ENCODE peak calls at places on chromosomes 2 and 18, in five cellular contexts. I is IMR-90, S is K562, R is GM12878, J is SK-N-SH. T is an unnamed sample.

GRCh38 chr18:7111134-7111533 is 6.5 kb downstream of the LAMA1 start:
- DNase-seq in J (no peak), R (no peak), S (no peak), I (no peak), T (no peak)

GRCh38 chr18:72704202-72704601 is 160.1 kb upstream of the CBLN2 start:
- DNase-seq in R (no peak), S (no peak), J (no peak), I (no peak), T (no peak)

GRCh38 chr18:36012891-36013290 is 40.4 kb downstream of the RMP24 start:
- DNase-seq in R (no peak), S (no peak), J (no peak), I (no peak), T (no peak)

GRCh38 chr2:198916548-198916947 is 541.2 kb downstream of the SATB2 start:
- DNase-seq in R (no peak), J (no peak), S (no peak), I (no peak), T (no peak)

GRCh38 chr2:134540954-134541353 is 177.8 kb downstream of the TMEM163 start:
- DNase-seq in R (no peak), J (no peak), S (no peak), I (no peak), T (no peak)

GRCh38 chr2:86039963-86040655 is 65.6 kb downstream of the POLR1A start:
- DNase-seq in I (no peak), R (no peak), S (no peak), J (no peak), T (no peak)

GRCh38 chr18:4276983-4277585 is 178.0 kb downstream of the DLGAP1 start:
- DNase-seq in J (no peak), S (no peak), I (no peak), R (no peak), T (no peak)

GRCh38 chr18:21183670-21184069 is 58.4 kb upstream of the GREB1L start:
- DNase-seq in S (no peak), R (no peak), J (no peak), I (no peak), T (no peak)

GRCh38 chr2:223674998-223675609 is 72.9 kb upstream of the SCG2 start:
- DNase-seq in S (peak; percentile 19), R (no peak), J (peak; percentile 29), I (peak; percentile 54), T (peak; percentile 48)

GRCh38 chr2:191800874-191801273 is 46.0 kb downstream of the CAVIN2 start:
- DNase-seq in I (peak; percentile 20), J (no peak), S (no peak), R (no peak), T (no peak)

DNA sequence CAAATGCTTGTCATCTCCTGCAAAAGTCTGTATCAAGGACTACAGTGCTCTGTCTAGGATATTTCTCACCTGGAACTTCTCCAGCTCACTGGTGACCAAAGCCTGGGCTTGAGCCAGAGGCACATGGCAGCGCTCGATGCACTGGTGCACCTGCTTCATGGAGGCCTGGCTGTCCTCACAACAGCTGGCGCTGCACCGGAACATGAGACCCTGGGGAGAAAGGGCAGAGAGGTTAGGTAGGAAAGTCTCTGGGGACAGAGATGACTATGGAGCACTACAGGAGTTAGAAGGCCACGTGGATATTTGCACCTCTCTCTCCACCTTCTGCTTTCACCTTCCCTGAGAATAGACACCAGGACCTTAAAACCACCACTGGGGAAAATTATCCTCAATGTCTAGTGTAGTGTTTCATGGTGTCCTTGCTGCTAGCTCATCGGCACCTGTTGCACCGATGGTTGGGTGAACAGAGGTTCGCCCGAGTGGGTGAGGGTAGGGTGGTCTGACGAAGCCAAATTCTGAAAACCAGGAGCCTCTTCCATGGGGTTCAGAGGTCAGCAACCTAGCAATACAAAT is 1.0 kb downstream of the FAM136A start:
- DNase-seq in J (no peak), R (no peak), I (no peak), S (no peak), T (no peak)
- TF ChIP-seq SMC3 in J (no peak), R (no peak), I (no peak), S (no peak), T (no peak)

DNA sequence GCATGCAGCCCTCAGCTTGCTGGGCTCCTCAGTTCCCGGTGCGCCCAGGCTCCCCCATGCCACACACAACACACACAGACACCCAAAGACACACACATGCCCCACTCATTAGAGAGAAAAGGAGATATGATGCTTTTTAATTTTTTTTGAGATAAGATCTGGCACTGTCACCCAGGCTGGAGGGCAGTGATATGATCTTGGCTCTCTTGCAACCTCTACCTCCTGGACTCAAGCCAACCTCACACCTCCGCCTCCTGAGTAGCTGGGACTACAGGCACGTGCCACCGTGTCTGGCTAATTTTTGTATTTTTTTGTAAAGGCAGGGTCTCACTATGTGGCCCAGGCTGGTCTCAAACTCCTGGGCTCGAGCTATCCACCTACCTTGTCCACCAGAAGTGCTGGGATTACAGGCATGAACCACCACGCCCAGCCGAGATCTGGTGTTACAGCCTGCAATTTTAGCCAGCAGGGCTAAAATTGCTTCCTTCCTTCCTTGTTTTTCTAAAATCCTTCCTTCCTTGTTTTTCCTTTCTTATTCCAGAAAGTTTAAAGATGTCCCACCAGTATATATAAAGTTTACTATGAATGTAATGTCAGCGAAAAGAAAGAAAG is 122.5 kb upstream of the EPAS1 start:
- DNase-seq in I (no peak), R (no peak), J (no peak), S (no peak), T (no peak)
- TF ChIP-seq SMC3 in I (no peak), R (no peak), J (no peak), S (no peak), T (no peak)

DNA sequence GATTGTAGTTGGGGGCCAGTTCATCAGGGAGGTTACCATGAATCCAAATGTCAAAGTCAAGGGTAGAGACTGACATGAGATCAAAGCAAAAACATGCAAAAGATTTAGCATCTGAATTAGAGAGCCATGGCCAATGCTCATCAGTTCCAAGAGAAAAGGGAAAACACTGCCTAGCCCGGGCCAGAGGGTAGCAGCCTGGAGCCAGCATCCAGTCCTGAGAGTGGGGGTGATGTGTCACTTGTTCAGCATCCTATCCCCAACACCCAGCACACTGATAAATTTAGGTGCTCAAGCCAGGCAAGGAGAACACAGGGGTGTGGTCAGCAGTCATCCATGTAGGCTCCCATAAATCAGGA is 76.9 kb upstream of the PPP1CB start:
- DNase-seq in J (no peak), R (no peak), S (no peak), I (no peak), T (no peak)
- TF ChIP-seq SMC3 in J (no peak), R (no peak), S (no peak), I (no peak), T (no peak)

GRCh38 chr2:231545105-231545902 is 15.1 kb upstream of the NMUR1 start:
- DNase-seq in I (peak; percentile 53), R (peak; percentile 98), J (no peak), S (no peak), T (no peak)
- TF ChIP-seq SMC3 in I (no peak), R (no peak), J (no peak), S (no peak), T (no peak)

GRCh38 chr2:156797832-156798231 is 361.7 kb downstream of the GPD2 start:
- DNase-seq in R (no peak), I (no peak), J (no peak), S (no peak), T (no peak)
- TF ChIP-seq SMC3 in R (no peak), I (no peak), J (no peak), S (no peak), T (no peak)

T was measured in A549.